ENCODE peak calls at places on chromosome 4, in seven cellular contexts. Y, O, R, K, B, D and U are unnamed samples.

GRCh38 chr4:15479089-15479912 is 9.6 kb downstream of the CC2D2A start:
- DNase-seq in Y (peak), O (peak), R (peak), K (peak), B (peak), D (peak), U (peak)

GRCh38 chr4:118941149-118941548 is 52.5 kb downstream of the SYNPO2 start:
- DNase-seq in Y (peak), O (no peak), R (no peak), K (peak), B (no peak), D (no peak), U (no peak)

GRCh38 chr4:55183926-55184599 is 58.7 kb upstream of the KDR start:
- DNase-seq in Y (peak), O (no peak), R (peak), K (peak), B (no peak), D (peak), U (peak)

GRCh38 chr4:54050214-54050904 is 14.0 kb downstream of the CHIC2 start:
- DNase-seq in Y (peak), O (no peak), R (no peak), K (peak), B (no peak), D (peak), U (no peak)

GRCh38 chr4:56132835-56133234 is 184.1 kb downstream of the CEP135 start:
- DNase-seq in Y (no peak), O (no peak), R (no peak), K (no peak), B (no peak), D (no peak), U (no peak)

GRCh38 chr4:6723851-6724250 is 7.9 kb downstream of the BLOC1S4 start:
- DNase-seq in Y (no peak), O (no peak), R (no peak), K (no peak), B (no peak), D (peak), U (no peak)

GRCh38 chr4:69147334-69147733 is 51.1 kb downstream of the UGT2B7 start:
- DNase-seq in Y (no peak), O (no peak), R (no peak), K (no peak), B (no peak), D (no peak), U (no peak)

GRCh38 chr4:24511371-24512063 is 72.8 kb downstream of the DHX15 start:
- DNase-seq in Y (peak), O (no peak), R (peak), K (peak), B (no peak), D (no peak), U (peak)

GRCh38 chr4:114398386-114398785 is 200.2 kb upstream of the UGT8 start:
- DNase-seq in Y (no peak), O (no peak), R (no peak), K (no peak), B (no peak), D (no peak), U (peak)

GRCh38 chr4:5636766-5637670 is 71.3 kb downstream of the EVC2 start:
- DNase-seq in Y (no peak), O (no peak), R (no peak), K (no peak), B (no peak), D (no peak), U (no peak)
- H3K23ac ChIP-seq in Y (no peak), O (no peak), R (no peak), K (no peak), B (no peak), D (no peak), U (no peak)

GRCh38 chr4:93515208-93515607 is 313.3 kb upstream of the ATOH1 start:
- DNase-seq in Y (no peak), O (no peak), R (no peak), K (no peak), B (no peak), D (no peak), U (no peak)
- H3K23ac ChIP-seq in Y (no peak), O (no peak), R (no peak), K (no peak), B (no peak), D (no peak), U (no peak)

GRCh38 chr4:70979445-70980008 is 13.9 kb upstream of the DCK start:
- DNase-seq in Y (peak), O (no peak), R (no peak), K (no peak), B (no peak), D (no peak), U (no peak)
- H3K23ac ChIP-seq in Y (no peak), O (no peak), R (no peak), K (no peak), B (no peak), D (no peak), U (no peak)

DNA sequence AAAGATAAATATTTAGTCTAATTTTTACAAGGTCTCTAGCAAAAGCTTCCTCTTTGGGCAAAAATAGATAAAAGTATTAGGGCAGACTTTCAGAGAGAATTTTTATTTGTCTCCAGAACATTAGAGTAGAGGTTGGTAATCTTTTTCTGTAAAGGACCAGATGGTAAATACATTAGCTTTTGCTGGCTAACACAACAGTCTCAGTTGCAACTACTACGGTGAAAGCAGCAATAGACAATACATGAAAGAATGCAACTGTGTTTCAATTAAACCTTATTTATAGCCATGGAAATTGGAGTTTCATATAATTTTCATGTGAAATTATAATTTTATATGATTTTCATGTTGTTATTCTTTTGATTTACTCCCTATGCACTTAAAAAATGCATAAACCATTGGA is 15.8 kb upstream of the ADGRA3 start:
- DNase-seq in Y (no peak), O (no peak), R (no peak), K (no peak), B (no peak), D (no peak), U (no peak)
- H3K23ac ChIP-seq in Y (no peak), O (no peak), R (no peak), K (no peak), B (no peak), D (no peak), U (no peak)

GRCh38 chr4:813900-814299 is 12.0 kb downstream of the CPLX1 start:
- DNase-seq in Y (no peak), O (no peak), R (no peak), K (no peak), B (peak), D (no peak), U (no peak)

GRCh38 chr4:819401-820229 is 6.3 kb downstream of the CPLX1 start:
- DNase-seq in Y (no peak), O (no peak), R (no peak), K (no peak), B (no peak), D (no peak), U (no peak)

GRCh38 chr4:818106-818921 is 7.6 kb downstream of the CPLX1 start:
- DNase-seq in Y (no peak), O (no peak), R (no peak), K (no peak), B (no peak), D (no peak), U (no peak)

GRCh38 chr4:815464-816146 is 10.3 kb downstream of the CPLX1 start:
- DNase-seq in Y (no peak), O (no peak), R (no peak), K (no peak), B (no peak), D (no peak), U (no peak)

GRCh38 chr4:814312-814850 is 11.5 kb downstream of the CPLX1 start:
- DNase-seq in Y (no peak), O (no peak), R (no peak), K (no peak), B (no peak), D (no peak), U (no peak)
- H3K23ac ChIP-seq in Y (no peak), O (no peak), R (no peak), K (no peak), B (no peak), D (no peak), U (no peak)